ENCODE peak calls at places on chromosome 19, in four cellular contexts. One of them, this sample, is unnamed.

GRCh38 chr19:40150170-40150569 is 41.1 kb upstream of the MAP3K10 start:
- DNase-seq in ELR: no peak
- DNase-seq in HEK293T: no peak
- DNase-seq in T-helper 2 cell: no peak
- DNase-seq in this sample: no peak

GRCh38 chr19:56091066-56091490 is 30.0 kb downstream of the ZNF787 start:
- DNase-seq in ELR: peak; percentile 43
- DNase-seq in HEK293T: no peak
- DNase-seq in T-helper 2 cell: no peak
- DNase-seq in this sample: no peak

GRCh38 chr19:1181606-1182005 is 7.5 kb upstream of the SBNO2 start:
- DNase-seq in ELR: no peak
- DNase-seq in HEK293T: no peak
- DNase-seq in T-helper 2 cell: no peak
- DNase-seq in this sample: no peak

GRCh38 chr19:9842834-9843625 is 7.9 kb downstream of the PIN1 start:
- DNase-seq in T-helper 2 cell: no peak
- DNase-seq in ELR: no peak
- DNase-seq in HEK293T: no peak
- DNase-seq in this sample: no peak

GRCh38 chr19:16519230-16519687 is 23.0 kb downstream of the CHERP start:
- DNase-seq in HEK293T: no peak
- DNase-seq in T-helper 2 cell: no peak
- DNase-seq in ELR: no peak
- DNase-seq in this sample: no peak

GRCh38 chr19:17447704-17448189 is 721 bp downstream of the TMEM221 start:
- DNase-seq in T-helper 2 cell: no peak
- DNase-seq in ELR: no peak
- DNase-seq in HEK293T: no peak
- DNase-seq in this sample: no peak

GRCh38 chr19:43574424-43575155 is 737 bp downstream of the XRCC1 start:
- DNase-seq in HEK293T: no peak
- DNase-seq in T-helper 2 cell: no peak
- DNase-seq in ELR: peak; percentile 79
- DNase-seq in this sample: no peak

GRCh38 chr19:55640043-55640576 is 692 bp upstream of the ZNF580 start:
- DNase-seq in HEK293T: peak; percentile 70
- DNase-seq in ELR: peak; percentile 60
- DNase-seq in T-helper 2 cell: peak; percentile 47
- DNase-seq in this sample: no peak

GRCh38 chr19:7122701-7123100 is 53.2 kb downstream of the ZNF557 start:
- DNase-seq in HEK293T: no peak
- DNase-seq in T-helper 2 cell: no peak
- DNase-seq in ELR: no peak
- DNase-seq in this sample: no peak

GRCh38 chr19:51811344-51811743 is 16.4 kb downstream of the FPR3 start:
- DNase-seq in ELR: no peak
- DNase-seq in T-helper 2 cell: no peak
- DNase-seq in HEK293T: no peak
- DNase-seq in this sample: no peak

GRCh38 chr19:41219924-41220567 is 1.0 kb downstream of the AXL start:
- DNase-seq in T-helper 2 cell: no peak
- DNase-seq in ELR: peak; percentile 76
- DNase-seq in HEK293T: no peak
- DNase-seq in this sample: no peak

GRCh38 chr19:30228726-30229523 is 143.3 kb upstream of the ZNF536 start:
- DNase-seq in T-helper 2 cell: no peak
- DNase-seq in HEK293T: no peak
- DNase-seq in ELR: no peak
- DNase-seq in this sample: no peak

GRCh38 chr19:43534811-43535761 is 2.1 kb downstream of the ZNF575 start:
- DNase-seq in ELR: peak; percentile 59
- DNase-seq in HEK293T: peak; percentile 49
- DNase-seq in T-helper 2 cell: no peak
- DNase-seq in this sample: no peak

GRCh38 chr19:2495651-2496316 is 19.9 kb downstream of the GADD45B start:
- DNase-seq in T-helper 2 cell: no peak
- DNase-seq in HEK293T: no peak
- DNase-seq in ELR: no peak
- DNase-seq in this sample: no peak

GRCh38 chr19:46784262-46785053 is 3.9 kb downstream of the SLC1A5 start:
- DNase-seq in HEK293T: peak; percentile 78
- DNase-seq in T-helper 2 cell: no peak
- DNase-seq in ELR: peak; percentile 92
- DNase-seq in this sample: peak; percentile 82

GRCh38 chr19:11251217-11251616 is 11.1 kb downstream of the DOCK6 start:
- DNase-seq in T-helper 2 cell: no peak
- DNase-seq in ELR: no peak
- DNase-seq in HEK293T: no peak
- DNase-seq in this sample: no peak

GRCh38 chr19:9406798-9407352 is 28.5 kb downstream of the ZNF266 start:
- DNase-seq in ELR: peak; percentile 72
- DNase-seq in HEK293T: peak; percentile 10
- DNase-seq in T-helper 2 cell: no peak
- DNase-seq in this sample: peak; percentile 71

This sample was measured in natural killer cell treated with Interleukin-12 subunit alpha and Interleukin-12 subunit beta and Interleukin-15 and Interleukin-18, amount 100 ng/mL, for 72 hours.